ENCODE peak calls at places on chromosome 1, in four cellular contexts. C is stimulated activated naive B cell treated with anti-CD40 and anti-IgM and Interleukin-4, amounts not matched to agents 10 μg/mL and 1 μg/mL and 100 μg/mL, for 72 hours; G is fibroblast of lung; Q is AG04450. F is an unnamed sample.

GRCh38 chr1:44867801-44868200 is 24.7 kb upstream of the PTCH2 start:
- DNase-seq in C (no peak), G (no peak), Q (no peak), F (no peak)

GRCh38 chr1:67970088-67970487 is 80.3 kb downstream of the DIRAS3 start:
- DNase-seq in C (no peak), G (peak), Q (no peak), F (peak)

GRCh38 chr1:239811211-239811902 is 280.3 kb upstream of the FMN2 start:
- DNase-seq in C (no peak), G (no peak), Q (no peak), F (peak)

GRCh38 chr1:208158640-208159541 is 85.3 kb downstream of the PLXNA2 start:
- DNase-seq in C (no peak), G (no peak), Q (no peak), F (peak)

GRCh38 chr1:228410671-228411070 is 4.0 kb upstream of the TRIM11 start:
- DNase-seq in C (no peak), G (no peak), Q (no peak), F (no peak)

GRCh38 chr1:227428803-227429202 is 110.5 kb upstream of the CDC42BPA start:
- DNase-seq in C (no peak), G (peak), Q (no peak), F (peak)

GRCh38 chr1:199762567-199762966 is 264.9 kb upstream of the NR5A2 start:
- DNase-seq in C (no peak), G (no peak), Q (no peak), F (no peak)

GRCh38 chr1:43021547-43022474 is 63.1 kb upstream of the SLC2A1 start:
- DNase-seq in C (no peak), G (no peak), Q (no peak), F (peak)

GRCh38 chr1:23018661-23019093 is 591 bp upstream of the KDM1A start:
- DNase-seq in C (no peak), G (no peak), Q (no peak), F (no peak)

F was measured in astrocyte of the hippocampus.